ENCODE peak calls at places on chromosome 21, in ten cellular contexts. M is tibial nerve; Q is mucosa of descending colon; X is lower leg skin; A is activated CD8-positive, alpha-beta T cell treated with anti-CD3 and anti-CD28 coated beads for 36 hours; B is glutamatergic neuron; T is astrocyte of the cerebellum; K is lower lobe of right lung; L is pancreas; D is hepatocyte. Z is an unnamed sample.

GRCh38 chr21:36402339-36402738 is 17.1 kb downstream of the CHAF1B start:
- DNase-seq in M (no peak), Q (no peak), X (no peak), A (no peak), B (no peak), T (no peak), K (no peak), L (no peak), D (no peak), Z (no peak)

GRCh38 chr21:46386726-46387073 is 62.7 kb downstream of the PCNT start:
- DNase-seq in M (no peak), Q (no peak), X (no peak), A (no peak), B (peak; percentile 53), T (no peak), K (no peak), L (no peak), D (no peak), Z (no peak)

GRCh38 chr21:35593000-35593502 is 467.3 kb downstream of the SETD4 start:
- DNase-seq in M (no peak), Q (no peak), X (no peak), A (no peak), B (no peak), T (peak; percentile 42), K (no peak), L (no peak), D (no peak), Z (no peak)

GRCh38 chr21:43817157-43818086 is 28.0 kb downstream of the RRP1 start:
- DNase-seq in M (no peak), Q (peak; percentile 37), X (no peak), A (no peak), B (no peak), T (no peak), K (peak; percentile 48), L (no peak), D (no peak), Z (no peak)

GRCh38 chr21:35616090-35616489 is 444.2 kb downstream of the SETD4 start:
- DNase-seq in M (peak; percentile 13), Q (no peak), X (no peak), A (no peak), B (no peak), T (peak; percentile 45), K (no peak), L (no peak), D (no peak), Z (no peak)

GRCh38 chr21:41642399-41642798 is 124.5 kb downstream of the RIPK4 start:
- DNase-seq in M (no peak), Q (no peak), X (peak; percentile 50), A (no peak), B (no peak), T (no peak), K (no peak), L (no peak), D (no peak), Z (no peak)

GRCh38 chr21:36212513-36212780 is 55.8 kb downstream of the DOP1B start:
- DNase-seq in M (no peak), Q (no peak), X (no peak), A (no peak), B (no peak), T (no peak), K (no peak), L (no peak), D (no peak), Z (no peak)

GRCh38 chr21:32359719-32360260 is 33.0 kb downstream of the URB1 start:
- DNase-seq in M (no peak), Q (no peak), X (no peak), A (no peak), B (no peak), T (no peak), K (no peak), L (no peak), D (no peak), Z (no peak)

GRCh38 chr21:40386301-40386911 is 460.6 kb downstream of the DSCAM start:
- DNase-seq in M (peak; percentile 39), Q (peak; percentile 47), X (no peak), A (peak; percentile 65), B (peak; percentile 82), T (no peak), K (peak; percentile 67), L (peak; percentile 70), D (peak; percentile 86), Z (peak; percentile 13)

GRCh38 chr21:43191521-43191920 is 22.7 kb downstream of the CRYAA start:
- DNase-seq in M (peak; percentile 2), Q (peak; percentile 18), X (peak; percentile 79), A (no peak), B (no peak), T (no peak), K (no peak), L (no peak), D (no peak), Z (no peak)

GRCh38 chr21:39363607-39364555 is 15.0 kb upstream of the HMGN1 start:
- DNase-seq in M (no peak), Q (no peak), X (no peak), A (no peak), B (no peak), T (no peak), K (no peak), L (no peak), D (no peak), Z (no peak)
- TF ChIP-seq CTCF in M (no peak), Q (no peak), X (no peak), A (no peak), B (no peak), T (no peak), K (no peak), L (no peak), D (no peak), Z (no peak)

GRCh38 chr21:31201548-31201947 is 142.5 kb downstream of the TIAM1 start:
- DNase-seq in M (peak; percentile 84), Q (no peak), X (no peak), A (no peak), B (no peak), T (peak; percentile 43), K (no peak), L (no peak), D (no peak), Z (no peak)

GRCh38 chr21:31196724-31197123 is 147.3 kb downstream of the TIAM1 start:
- DNase-seq in M (no peak), Q (no peak), X (no peak), A (no peak), B (no peak), T (no peak), K (no peak), L (no peak), D (no peak), Z (no peak)

GRCh38 chr21:31201144-31201543 is 142.9 kb downstream of the TIAM1 start:
- DNase-seq in M (no peak), Q (no peak), X (no peak), A (no peak), B (no peak), T (no peak), K (no peak), L (no peak), D (no peak), Z (no peak)

GRCh38 chr21:31195334-31196015 is 148.6 kb downstream of the TIAM1 start:
- DNase-seq in M (no peak), Q (no peak), X (no peak), A (no peak), B (no peak), T (no peak), K (no peak), L (no peak), D (no peak), Z (no peak)

DNA sequence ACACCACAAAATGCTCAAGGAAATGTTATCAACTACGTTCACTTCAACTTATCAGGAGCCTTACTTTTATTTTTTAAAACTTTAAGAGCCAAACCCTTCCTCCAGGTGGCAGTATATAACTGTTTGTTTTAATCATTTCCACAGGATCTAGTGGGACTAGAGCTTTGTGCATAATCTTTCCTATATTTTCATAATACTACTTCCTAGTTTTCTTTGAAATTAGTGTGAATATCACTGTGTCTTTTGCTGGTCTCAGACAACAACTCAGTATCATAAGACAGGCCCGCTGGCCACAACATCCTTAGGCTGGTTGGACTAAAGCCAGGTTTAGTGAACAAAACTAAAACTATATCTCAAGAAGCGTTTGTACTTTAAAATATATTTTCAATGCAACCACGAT is 145.5 kb downstream of the TIAM1 start:
- DNase-seq in M (peak; percentile 37), Q (no peak), X (no peak), A (no peak), B (no peak), T (peak; percentile 53), K (no peak), L (no peak), D (peak; percentile 63), Z (no peak)
- TF ChIP-seq CTCF in M (peak; percentile 32), Q (peak; percentile 14), X (no peak), A (peak; percentile 73), B (peak; percentile 75), T (peak; percentile 28), K (peak; percentile 75), L (peak; percentile 54), D (peak; percentile 79), Z (peak; percentile 70)

GRCh38 chr21:44872266-44872567 is 1.3 kb downstream of the PTTG1IP start:
- DNase-seq in M (no peak), Q (no peak), X (no peak), A (no peak), B (no peak), T (no peak), K (no peak), L (no peak), D (no peak), Z (no peak)
- TF ChIP-seq CTCF in M (no peak), Q (no peak), X (no peak), A (no peak), B (no peak), T (no peak), K (no peak), L (peak; percentile 9), D (no peak), Z (no peak)

GRCh38 chr21:28742527-28742926 is 250.2 kb downstream of the LTN1 start:
- DNase-seq in M (no peak), Q (no peak), X (no peak), A (no peak), B (no peak), T (peak; percentile 32), K (no peak), L (no peak), D (no peak), Z (no peak)
- TF ChIP-seq CTCF in M (no peak), Q (no peak), X (no peak), A (no peak), B (no peak), T (no peak), K (no peak), L (no peak), D (peak; percentile 43), Z (no peak)

DNA sequence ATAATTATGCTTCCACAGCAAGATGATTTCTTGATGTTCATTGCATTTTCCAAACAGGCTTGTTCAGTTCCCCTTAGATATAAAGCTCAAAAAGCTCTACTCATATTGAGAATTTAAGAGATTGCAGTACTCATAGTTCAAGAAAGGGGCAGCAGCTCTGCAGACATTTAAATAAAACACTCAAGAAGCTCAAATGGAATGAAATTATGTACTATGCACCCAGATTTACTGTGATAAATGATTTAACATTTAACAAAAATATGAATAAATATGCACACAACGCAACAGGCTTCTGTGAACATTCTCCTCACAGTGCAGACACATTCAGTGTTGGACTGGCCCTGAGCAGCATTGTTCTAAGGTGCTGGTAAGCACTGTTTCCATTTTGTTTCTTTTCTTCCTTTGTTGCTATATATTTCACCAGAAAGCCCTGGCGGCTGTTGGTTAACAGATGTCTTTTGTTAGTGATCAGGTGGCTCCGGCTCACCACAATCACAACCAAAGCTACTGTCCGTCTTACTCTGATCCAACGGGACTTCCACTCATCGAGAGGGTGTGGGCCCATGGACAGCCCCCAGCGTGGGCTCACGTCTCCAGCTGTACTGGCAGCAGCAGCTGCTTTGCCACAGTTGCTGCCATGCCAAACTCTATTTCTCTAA is 1440.3 kb downstream of the NCAM2 start:
- DNase-seq in M (no peak), Q (no peak), X (no peak), A (no peak), B (no peak), T (no peak), K (no peak), L (no peak), D (no peak), Z (no peak)
- TF ChIP-seq CTCF in M (no peak), Q (no peak), X (no peak), A (no peak), B (peak; percentile 27), T (no peak), K (no peak), L (no peak), D (no peak), Z (no peak)

Z was measured in endothelial cell.